ENCODE peak calls at places on chromosomes 4 and X, in six cellular contexts. One of them, this sample, is unnamed. For H3K9me3, the result is how much of the 10 kb centered on the place peaks cover.

GRCh38 chrX:106999002-106999975 is 723 bp downstream of the MORC4 start:
- DNase-seq in CD8-positive, alpha-beta memory T cell: peak
- DNase-seq in mucosa of descending colon: peak
- DNase-seq in esophagus muscularis mucosa: no peak
- DNase-seq in naive thymus-derived CD4-positive, alpha-beta T cell: peak
- DNase-seq in psoas muscle: peak
- DNase-seq in this sample: no peak

GRCh38 chrX:71053217-71053621 is 14.9 kb downstream of the SNX12 start:
- DNase-seq in CD8-positive, alpha-beta memory T cell: no peak
- DNase-seq in mucosa of descending colon: peak
- DNase-seq in esophagus muscularis mucosa: no peak
- DNase-seq in naive thymus-derived CD4-positive, alpha-beta T cell: no peak
- DNase-seq in psoas muscle: no peak
- DNase-seq in this sample: no peak

GRCh38 chr4:128284317-128284716 is 3.3 kb downstream of the PGRMC2 start:
- DNase-seq in CD8-positive, alpha-beta memory T cell: no peak
- DNase-seq in mucosa of descending colon: peak
- DNase-seq in esophagus muscularis mucosa: no peak
- DNase-seq in naive thymus-derived CD4-positive, alpha-beta T cell: no peak
- DNase-seq in psoas muscle: no peak
- DNase-seq in this sample: no peak

GRCh38 chrX:23756165-23756564 is 13.1 kb upstream of the ACOT9 start:
- DNase-seq in CD8-positive, alpha-beta memory T cell: peak
- DNase-seq in mucosa of descending colon: peak
- DNase-seq in esophagus muscularis mucosa: no peak
- DNase-seq in naive thymus-derived CD4-positive, alpha-beta T cell: peak
- DNase-seq in psoas muscle: peak
- DNase-seq in this sample: no peak

GRCh38 chr4:144954224-144954623 is 143.8 kb downstream of the ANAPC10 start:
- DNase-seq in CD8-positive, alpha-beta memory T cell: no peak
- DNase-seq in mucosa of descending colon: no peak
- DNase-seq in esophagus muscularis mucosa: no peak
- DNase-seq in naive thymus-derived CD4-positive, alpha-beta T cell: no peak
- DNase-seq in psoas muscle: no peak
- DNase-seq in this sample: no peak

GRCh38 chr4:142840516-142841123 is 5.5 kb downstream of the INPP4B start:
- DNase-seq in CD8-positive, alpha-beta memory T cell: no peak
- DNase-seq in mucosa of descending colon: peak
- DNase-seq in esophagus muscularis mucosa: no peak
- DNase-seq in naive thymus-derived CD4-positive, alpha-beta T cell: peak
- DNase-seq in psoas muscle: no peak
- DNase-seq in this sample: no peak

GRCh38 chrX:110410598-110410997 is 52.0 kb downstream of the RTL9 start:
- DNase-seq in CD8-positive, alpha-beta memory T cell: no peak
- DNase-seq in mucosa of descending colon: no peak
- DNase-seq in esophagus muscularis mucosa: no peak
- DNase-seq in naive thymus-derived CD4-positive, alpha-beta T cell: no peak
- DNase-seq in psoas muscle: no peak
- DNase-seq in this sample: no peak

GRCh38 chrX:140123446-140123845 is 158.1 kb upstream of the CXorf66 start:
- DNase-seq in CD8-positive, alpha-beta memory T cell: no peak
- DNase-seq in mucosa of descending colon: peak
- DNase-seq in esophagus muscularis mucosa: no peak
- DNase-seq in naive thymus-derived CD4-positive, alpha-beta T cell: no peak
- DNase-seq in psoas muscle: no peak
- DNase-seq in this sample: no peak

GRCh38 chrX:27307546-27307945 is 155.6 kb downstream of the PPP4R3C start:
- DNase-seq in CD8-positive, alpha-beta memory T cell: no peak
- DNase-seq in mucosa of descending colon: no peak
- DNase-seq in esophagus muscularis mucosa: no peak
- DNase-seq in naive thymus-derived CD4-positive, alpha-beta T cell: no peak
- DNase-seq in psoas muscle: no peak
- DNase-seq in this sample: no peak

GRCh38 chr4:15240764-15241163 is 187.1 kb upstream of the C1QTNF7 start:
- DNase-seq in CD8-positive, alpha-beta memory T cell: no peak
- DNase-seq in mucosa of descending colon: no peak
- DNase-seq in esophagus muscularis mucosa: no peak
- DNase-seq in naive thymus-derived CD4-positive, alpha-beta T cell: no peak
- DNase-seq in psoas muscle: no peak
- DNase-seq in this sample: no peak

GRCh38 chrX:103656623-103657022 is 27.8 kb downstream of the TCEAL1 start:
- DNase-seq in CD8-positive, alpha-beta memory T cell: no peak
- DNase-seq in mucosa of descending colon: no peak
- DNase-seq in esophagus muscularis mucosa: no peak
- DNase-seq in naive thymus-derived CD4-positive, alpha-beta T cell: no peak
- DNase-seq in psoas muscle: no peak
- DNase-seq in this sample: no peak

GRCh38 chr4:217891-218290 is 87.4 kb downstream of the ZNF732 start:
- DNase-seq in CD8-positive, alpha-beta memory T cell: no peak
- DNase-seq in mucosa of descending colon: no peak
- DNase-seq in esophagus muscularis mucosa: no peak
- DNase-seq in naive thymus-derived CD4-positive, alpha-beta T cell: no peak
- DNase-seq in psoas muscle: no peak
- DNase-seq in this sample: no peak
- H3K9me3 ChIP-seq in CD8-positive, alpha-beta memory T cell: under half
- H3K9me3 ChIP-seq in mucosa of descending colon: under half
- H3K9me3 ChIP-seq in esophagus muscularis mucosa: under half
- H3K9me3 ChIP-seq in naive thymus-derived CD4-positive, alpha-beta T cell: under half
- H3K9me3 ChIP-seq in psoas muscle: under half
- H3K9me3 ChIP-seq in this sample: under half

GRCh38 chrX:155435744-155436112 is 22.7 kb downstream of the F8A3 start:
- DNase-seq in CD8-positive, alpha-beta memory T cell: no peak
- DNase-seq in mucosa of descending colon: no peak
- DNase-seq in esophagus muscularis mucosa: no peak
- DNase-seq in naive thymus-derived CD4-positive, alpha-beta T cell: no peak
- DNase-seq in psoas muscle: no peak
- DNase-seq in this sample: no peak

GRCh38 chrX:155434906-155435743 is 23.3 kb downstream of the F8A3 start:
- DNase-seq in CD8-positive, alpha-beta memory T cell: no peak
- DNase-seq in mucosa of descending colon: no peak
- DNase-seq in esophagus muscularis mucosa: no peak
- DNase-seq in naive thymus-derived CD4-positive, alpha-beta T cell: no peak
- DNase-seq in psoas muscle: peak
- DNase-seq in this sample: no peak

DNA sequence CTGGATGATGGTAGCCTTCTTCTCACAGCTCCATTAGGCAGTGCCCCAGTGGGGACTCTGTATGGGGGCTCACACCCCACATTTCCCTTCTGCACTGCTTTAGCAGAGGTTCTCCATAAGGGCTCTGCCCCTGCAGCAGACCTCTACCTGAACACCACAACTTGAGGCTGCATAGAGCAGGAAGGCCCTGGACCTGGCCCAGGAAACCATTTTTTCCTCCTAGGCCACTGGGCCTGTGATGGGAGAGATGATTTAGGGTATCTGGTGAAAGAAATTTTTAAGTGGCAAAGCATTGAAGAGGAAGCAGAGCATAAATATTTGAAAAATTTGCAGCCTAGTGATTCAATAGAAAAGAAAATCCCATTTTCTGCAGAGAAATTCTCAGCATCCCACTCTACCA is 17.3 kb downstream of the F8A3 start:
- DNase-seq in CD8-positive, alpha-beta memory T cell: no peak
- DNase-seq in mucosa of descending colon: no peak
- DNase-seq in esophagus muscularis mucosa: no peak
- DNase-seq in naive thymus-derived CD4-positive, alpha-beta T cell: no peak
- DNase-seq in psoas muscle: no peak
- DNase-seq in this sample: no peak
- H3K9me3 ChIP-seq in CD8-positive, alpha-beta memory T cell: under half
- H3K9me3 ChIP-seq in mucosa of descending colon: under half
- H3K9me3 ChIP-seq in esophagus muscularis mucosa: under half
- H3K9me3 ChIP-seq in naive thymus-derived CD4-positive, alpha-beta T cell: under half
- H3K9me3 ChIP-seq in psoas muscle: under half
- H3K9me3 ChIP-seq in this sample: under half

GRCh38 chr4:25223770-25224375 is 10.0 kb upstream of the PI4K2B start:
- DNase-seq in CD8-positive, alpha-beta memory T cell: no peak
- DNase-seq in mucosa of descending colon: peak
- DNase-seq in esophagus muscularis mucosa: no peak
- DNase-seq in naive thymus-derived CD4-positive, alpha-beta T cell: peak
- DNase-seq in psoas muscle: no peak
- DNase-seq in this sample: no peak
- H3K9me3 ChIP-seq in CD8-positive, alpha-beta memory T cell: under half
- H3K9me3 ChIP-seq in mucosa of descending colon: half or more
- H3K9me3 ChIP-seq in esophagus muscularis mucosa: under half
- H3K9me3 ChIP-seq in naive thymus-derived CD4-positive, alpha-beta T cell: half or more
- H3K9me3 ChIP-seq in psoas muscle: under half
- H3K9me3 ChIP-seq in this sample: under half

DNA sequence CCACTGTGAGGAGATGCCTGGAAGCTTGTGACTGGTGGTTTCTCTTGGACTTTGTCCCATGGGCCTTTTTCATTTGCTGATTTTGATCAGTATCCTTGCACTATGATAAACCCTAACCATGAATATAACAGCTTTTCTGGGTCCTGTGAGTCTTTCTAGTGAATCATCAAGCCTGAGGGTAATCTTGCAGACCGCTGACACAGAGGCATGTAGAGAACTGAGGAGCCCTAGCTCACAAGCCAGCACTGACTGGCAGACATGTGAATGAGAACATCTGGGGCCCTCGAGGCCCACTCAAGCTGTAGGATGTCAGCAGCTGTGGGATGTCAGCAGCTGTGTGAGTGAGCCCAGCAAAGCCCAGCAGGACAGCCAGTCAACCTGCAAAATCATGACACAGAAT is 36.7 kb downstream of the HMGB3 start:
- DNase-seq in CD8-positive, alpha-beta memory T cell: no peak
- DNase-seq in mucosa of descending colon: no peak
- DNase-seq in esophagus muscularis mucosa: no peak
- DNase-seq in naive thymus-derived CD4-positive, alpha-beta T cell: no peak
- DNase-seq in psoas muscle: no peak
- DNase-seq in this sample: no peak
- H3K9me3 ChIP-seq in CD8-positive, alpha-beta memory T cell: under half
- H3K9me3 ChIP-seq in mucosa of descending colon: under half
- H3K9me3 ChIP-seq in esophagus muscularis mucosa: under half
- H3K9me3 ChIP-seq in naive thymus-derived CD4-positive, alpha-beta T cell: under half
- H3K9me3 ChIP-seq in psoas muscle: under half
- H3K9me3 ChIP-seq in this sample: under half

GRCh38 chrX:12929701-12930100 is 23.3 kb downstream of the TLR8 start:
- DNase-seq in CD8-positive, alpha-beta memory T cell: no peak
- DNase-seq in mucosa of descending colon: no peak
- DNase-seq in esophagus muscularis mucosa: no peak
- DNase-seq in naive thymus-derived CD4-positive, alpha-beta T cell: no peak
- DNase-seq in psoas muscle: no peak
- DNase-seq in this sample: no peak

DNA sequence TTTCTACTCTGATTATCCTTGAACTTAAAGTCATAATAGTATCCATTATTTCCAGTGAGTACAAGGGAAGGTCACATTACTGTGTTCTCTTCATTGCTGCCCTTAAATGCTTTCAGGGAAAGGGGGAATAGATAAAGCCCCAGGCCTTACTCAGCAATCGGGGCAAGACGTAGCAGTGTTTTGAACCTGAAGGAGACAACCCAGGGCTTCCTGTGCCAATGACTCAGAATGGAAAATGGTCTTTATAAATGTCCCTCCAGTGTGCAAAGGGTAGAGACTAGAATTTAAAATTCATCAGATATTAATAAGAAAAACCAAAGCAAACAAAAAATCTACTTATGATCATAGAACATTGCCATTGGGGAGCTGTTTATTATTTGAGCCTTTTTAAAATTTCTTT is 23.7 kb downstream of the TLR8 start:
- DNase-seq in CD8-positive, alpha-beta memory T cell: no peak
- DNase-seq in mucosa of descending colon: no peak
- DNase-seq in esophagus muscularis mucosa: no peak
- DNase-seq in naive thymus-derived CD4-positive, alpha-beta T cell: no peak
- DNase-seq in psoas muscle: no peak
- DNase-seq in this sample: no peak
- H3K9me3 ChIP-seq in CD8-positive, alpha-beta memory T cell: under half
- H3K9me3 ChIP-seq in mucosa of descending colon: under half
- H3K9me3 ChIP-seq in esophagus muscularis mucosa: under half
- H3K9me3 ChIP-seq in naive thymus-derived CD4-positive, alpha-beta T cell: under half
- H3K9me3 ChIP-seq in psoas muscle: under half
- H3K9me3 ChIP-seq in this sample: under half

GRCh38 chr4:157127571-157127970 is 51.6 kb downstream of the GLRB start:
- DNase-seq in CD8-positive, alpha-beta memory T cell: no peak
- DNase-seq in mucosa of descending colon: no peak
- DNase-seq in esophagus muscularis mucosa: no peak
- DNase-seq in naive thymus-derived CD4-positive, alpha-beta T cell: no peak
- DNase-seq in psoas muscle: no peak
- DNase-seq in this sample: no peak
- H3K9me3 ChIP-seq in CD8-positive, alpha-beta memory T cell: under half
- H3K9me3 ChIP-seq in mucosa of descending colon: under half
- H3K9me3 ChIP-seq in esophagus muscularis mucosa: under half
- H3K9me3 ChIP-seq in naive thymus-derived CD4-positive, alpha-beta T cell: under half
- H3K9me3 ChIP-seq in psoas muscle: under half
- H3K9me3 ChIP-seq in this sample: under half

GRCh38 chr4:99863-100262 is 24.4 kb upstream of the ZNF718 start:
- DNase-seq in CD8-positive, alpha-beta memory T cell: no peak
- DNase-seq in mucosa of descending colon: no peak
- DNase-seq in esophagus muscularis mucosa: no peak
- DNase-seq in naive thymus-derived CD4-positive, alpha-beta T cell: no peak
- DNase-seq in psoas muscle: no peak
- DNase-seq in this sample: no peak
- H3K9me3 ChIP-seq in CD8-positive, alpha-beta memory T cell: under half
- H3K9me3 ChIP-seq in mucosa of descending colon: half or more
- H3K9me3 ChIP-seq in esophagus muscularis mucosa: half or more
- H3K9me3 ChIP-seq in naive thymus-derived CD4-positive, alpha-beta T cell: half or more
- H3K9me3 ChIP-seq in psoas muscle: half or more
- H3K9me3 ChIP-seq in this sample: under half

GRCh38 chr4:174940002-174940401 is 21.8 kb downstream of the ADAM29 start:
- DNase-seq in CD8-positive, alpha-beta memory T cell: no peak
- DNase-seq in mucosa of descending colon: no peak
- DNase-seq in esophagus muscularis mucosa: no peak
- DNase-seq in naive thymus-derived CD4-positive, alpha-beta T cell: no peak
- DNase-seq in psoas muscle: no peak
- DNase-seq in this sample: no peak
- H3K9me3 ChIP-seq in CD8-positive, alpha-beta memory T cell: under half
- H3K9me3 ChIP-seq in mucosa of descending colon: under half
- H3K9me3 ChIP-seq in esophagus muscularis mucosa: under half
- H3K9me3 ChIP-seq in naive thymus-derived CD4-positive, alpha-beta T cell: under half
- H3K9me3 ChIP-seq in psoas muscle: under half
- H3K9me3 ChIP-seq in this sample: under half

GRCh38 chr4:24862073-24862751 is 50.6 kb downstream of the CCDC149 start:
- DNase-seq in CD8-positive, alpha-beta memory T cell: no peak
- DNase-seq in mucosa of descending colon: no peak
- DNase-seq in esophagus muscularis mucosa: no peak
- DNase-seq in naive thymus-derived CD4-positive, alpha-beta T cell: no peak
- DNase-seq in psoas muscle: no peak
- DNase-seq in this sample: no peak
- H3K9me3 ChIP-seq in CD8-positive, alpha-beta memory T cell: under half
- H3K9me3 ChIP-seq in mucosa of descending colon: under half
- H3K9me3 ChIP-seq in esophagus muscularis mucosa: under half
- H3K9me3 ChIP-seq in naive thymus-derived CD4-positive, alpha-beta T cell: under half
- H3K9me3 ChIP-seq in psoas muscle: under half
- H3K9me3 ChIP-seq in this sample: under half

GRCh38 chrX:40049084-40049641 is 48.6 kb downstream of the BCOR start:
- DNase-seq in CD8-positive, alpha-beta memory T cell: no peak
- DNase-seq in mucosa of descending colon: no peak
- DNase-seq in esophagus muscularis mucosa: no peak
- DNase-seq in naive thymus-derived CD4-positive, alpha-beta T cell: no peak
- DNase-seq in psoas muscle: no peak
- DNase-seq in this sample: no peak

GRCh38 chrX:40041915-40042314 is 55.8 kb downstream of the BCOR start:
- DNase-seq in CD8-positive, alpha-beta memory T cell: no peak
- DNase-seq in mucosa of descending colon: no peak
- DNase-seq in esophagus muscularis mucosa: no peak
- DNase-seq in naive thymus-derived CD4-positive, alpha-beta T cell: no peak
- DNase-seq in psoas muscle: no peak
- DNase-seq in this sample: no peak

GRCh38 chrX:40050532-40050931 is 47.2 kb downstream of the BCOR start:
- DNase-seq in CD8-positive, alpha-beta memory T cell: no peak
- DNase-seq in mucosa of descending colon: no peak
- DNase-seq in esophagus muscularis mucosa: no peak
- DNase-seq in naive thymus-derived CD4-positive, alpha-beta T cell: no peak
- DNase-seq in psoas muscle: no peak
- DNase-seq in this sample: no peak

GRCh38 chrX:40047485-40047884 is 50.3 kb downstream of the BCOR start:
- DNase-seq in CD8-positive, alpha-beta memory T cell: no peak
- DNase-seq in mucosa of descending colon: no peak
- DNase-seq in esophagus muscularis mucosa: no peak
- DNase-seq in naive thymus-derived CD4-positive, alpha-beta T cell: no peak
- DNase-seq in psoas muscle: no peak
- DNase-seq in this sample: no peak
- H3K9me3 ChIP-seq in CD8-positive, alpha-beta memory T cell: under half
- H3K9me3 ChIP-seq in mucosa of descending colon: under half
- H3K9me3 ChIP-seq in esophagus muscularis mucosa: under half
- H3K9me3 ChIP-seq in naive thymus-derived CD4-positive, alpha-beta T cell: under half
- H3K9me3 ChIP-seq in psoas muscle: under half
- H3K9me3 ChIP-seq in this sample: under half